ENCODE peak calls at places on chromosomes 2 and 18, in ten cellular contexts. One of them, this sample, is unnamed.

GRCh38 chr18:58231930-58232329 is 187.9 kb downstream of the NEDD4L start:
- DNase-seq in astrocyte of the cerebellum: no peak
- DNase-seq in cardiac fibroblast: no peak
- DNase-seq in BE2C: no peak
- DNase-seq in astrocyte of the spinal cord: no peak
- DNase-seq in fibroblast of the aortic adventitia: no peak
- DNase-seq in fibroblast of lung: no peak
- DNase-seq in adrenal gland: no peak
- DNase-seq in foreskin fibroblast: no peak
- DNase-seq in aorta: no peak
- DNase-seq in this sample: peak; percentile 17

GRCh38 chr2:150486539-150487484 is 655 bp downstream of the RND3 start:
- DNase-seq in astrocyte of the spinal cord: peak; percentile 68
- DNase-seq in adrenal gland: peak; percentile 46
- DNase-seq in astrocyte of the cerebellum: no peak
- DNase-seq in fibroblast of the aortic adventitia: peak; percentile 68
- DNase-seq in BE2C: peak; percentile 51
- DNase-seq in aorta: peak; percentile 56
- DNase-seq in cardiac fibroblast: peak; percentile 63
- DNase-seq in foreskin fibroblast: no peak
- DNase-seq in fibroblast of lung: peak; percentile 65
- DNase-seq in this sample: peak; percentile 38

GRCh38 chr2:218161639-218162038 is 5.1 kb downstream of the CXCR1 start:
- DNase-seq in fibroblast of the aortic adventitia: no peak
- DNase-seq in astrocyte of the cerebellum: no peak
- DNase-seq in astrocyte of the spinal cord: no peak
- DNase-seq in fibroblast of lung: no peak
- DNase-seq in aorta: no peak
- DNase-seq in cardiac fibroblast: no peak
- DNase-seq in foreskin fibroblast: no peak
- DNase-seq in BE2C: no peak
- DNase-seq in adrenal gland: no peak
- DNase-seq in this sample: no peak

GRCh38 chr18:74497308-74497640 is 1.1 kb downstream of the CNDP2 start:
- DNase-seq in fibroblast of lung: no peak
- DNase-seq in fibroblast of the aortic adventitia: no peak
- DNase-seq in astrocyte of the spinal cord: no peak
- DNase-seq in adrenal gland: no peak
- DNase-seq in BE2C: no peak
- DNase-seq in aorta: no peak
- DNase-seq in astrocyte of the cerebellum: no peak
- DNase-seq in foreskin fibroblast: no peak
- DNase-seq in cardiac fibroblast: no peak
- DNase-seq in this sample: no peak

GRCh38 chr2:207289295-207290018 is 123.7 kb upstream of the KLF7 start:
- DNase-seq in astrocyte of the cerebellum: no peak
- DNase-seq in astrocyte of the spinal cord: no peak
- DNase-seq in cardiac fibroblast: peak; percentile 39
- DNase-seq in aorta: no peak
- DNase-seq in foreskin fibroblast: no peak
- DNase-seq in adrenal gland: no peak
- DNase-seq in BE2C: no peak
- DNase-seq in fibroblast of the aortic adventitia: peak; percentile 46
- DNase-seq in fibroblast of lung: no peak
- DNase-seq in this sample: no peak

GRCh38 chr2:109172556-109173105 is 43.6 kb downstream of the SH3RF3 start:
- DNase-seq in fibroblast of lung: peak; percentile 36
- DNase-seq in foreskin fibroblast: no peak
- DNase-seq in cardiac fibroblast: no peak
- DNase-seq in astrocyte of the spinal cord: no peak
- DNase-seq in BE2C: no peak
- DNase-seq in astrocyte of the cerebellum: no peak
- DNase-seq in adrenal gland: no peak
- DNase-seq in aorta: no peak
- DNase-seq in fibroblast of the aortic adventitia: no peak
- DNase-seq in this sample: no peak

GRCh38 chr2:26483957-26484565 is 6.1 kb upstream of the OTOF start:
- DNase-seq in fibroblast of the aortic adventitia: peak; percentile 28
- DNase-seq in cardiac fibroblast: peak; percentile 65
- DNase-seq in astrocyte of the cerebellum: no peak
- DNase-seq in foreskin fibroblast: no peak
- DNase-seq in astrocyte of the spinal cord: no peak
- DNase-seq in fibroblast of lung: peak; percentile 42
- DNase-seq in aorta: no peak
- DNase-seq in adrenal gland: peak; percentile 84
- DNase-seq in BE2C: no peak
- DNase-seq in this sample: no peak

GRCh38 chr2:52210161-52210560 is 1178.2 kb upstream of the NRXN1 start:
- DNase-seq in astrocyte of the spinal cord: no peak
- DNase-seq in fibroblast of the aortic adventitia: no peak
- DNase-seq in adrenal gland: no peak
- DNase-seq in aorta: no peak
- DNase-seq in foreskin fibroblast: no peak
- DNase-seq in astrocyte of the cerebellum: peak; percentile 2
- DNase-seq in fibroblast of lung: no peak
- DNase-seq in BE2C: no peak
- DNase-seq in cardiac fibroblast: no peak
- DNase-seq in this sample: no peak

GRCh38 chr2:209425082-209426071 is 1.5 kb downstream of the MAP2 start:
- DNase-seq in astrocyte of the spinal cord: peak; percentile 66
- DNase-seq in aorta: peak; percentile 38
- DNase-seq in adrenal gland: peak; percentile 16
- DNase-seq in astrocyte of the cerebellum: peak; percentile 49
- DNase-seq in cardiac fibroblast: peak; percentile 72
- DNase-seq in fibroblast of lung: peak; percentile 59
- DNase-seq in BE2C: peak; percentile 34
- DNase-seq in foreskin fibroblast: no peak
- DNase-seq in fibroblast of the aortic adventitia: peak; percentile 76
- DNase-seq in this sample: peak; percentile 33

GRCh38 chr2:6831229-6831628 is 34.5 kb downstream of the CMPK2 start:
- DNase-seq in astrocyte of the cerebellum: no peak
- DNase-seq in cardiac fibroblast: no peak
- DNase-seq in aorta: no peak
- DNase-seq in BE2C: no peak
- DNase-seq in adrenal gland: no peak
- DNase-seq in fibroblast of the aortic adventitia: no peak
- DNase-seq in fibroblast of lung: no peak
- DNase-seq in foreskin fibroblast: no peak
- DNase-seq in astrocyte of the spinal cord: no peak
- DNase-seq in this sample: no peak

GRCh38 chr2:74529357-74530238 is at the start of the genes AUP1 and HTRA2:
- DNase-seq in fibroblast of lung: peak; percentile 99
- DNase-seq in astrocyte of the spinal cord: peak; percentile 100
- DNase-seq in foreskin fibroblast: peak; percentile 100
- DNase-seq in cardiac fibroblast: peak; percentile 99
- DNase-seq in fibroblast of the aortic adventitia: peak; percentile 99
- DNase-seq in astrocyte of the cerebellum: peak; percentile 99
- DNase-seq in adrenal gland: peak; percentile 99
- DNase-seq in aorta: peak; percentile 100
- DNase-seq in BE2C: peak; percentile 94
- DNase-seq in this sample: peak; percentile 96

GRCh38 chr18:3458952-3459853 is 9.2 kb downstream of the TGIF1 start:
- DNase-seq in fibroblast of the aortic adventitia: peak; percentile 81
- DNase-seq in foreskin fibroblast: no peak
- DNase-seq in astrocyte of the spinal cord: peak; percentile 82
- DNase-seq in BE2C: no peak
- DNase-seq in cardiac fibroblast: peak; percentile 58
- DNase-seq in aorta: no peak
- DNase-seq in adrenal gland: no peak
- DNase-seq in astrocyte of the cerebellum: no peak
- DNase-seq in fibroblast of lung: peak; percentile 61
- DNase-seq in this sample: no peak

GRCh38 chr18:3458378-3458777 is 8.4 kb downstream of the TGIF1 start:
- DNase-seq in astrocyte of the cerebellum: no peak
- DNase-seq in foreskin fibroblast: no peak
- DNase-seq in fibroblast of the aortic adventitia: peak; percentile 11
- DNase-seq in adrenal gland: no peak
- DNase-seq in BE2C: no peak
- DNase-seq in aorta: no peak
- DNase-seq in astrocyte of the spinal cord: peak; percentile 23
- DNase-seq in fibroblast of lung: no peak
- DNase-seq in cardiac fibroblast: no peak
- DNase-seq in this sample: no peak

GRCh38 chr18:3455938-3456685 is 6.1 kb downstream of the TGIF1 start:
- DNase-seq in fibroblast of lung: peak; percentile 52
- DNase-seq in adrenal gland: no peak
- DNase-seq in fibroblast of the aortic adventitia: peak; percentile 68
- DNase-seq in aorta: no peak
- DNase-seq in foreskin fibroblast: no peak
- DNase-seq in astrocyte of the cerebellum: no peak
- DNase-seq in cardiac fibroblast: peak; percentile 57
- DNase-seq in astrocyte of the spinal cord: peak; percentile 64
- DNase-seq in BE2C: no peak
- DNase-seq in this sample: no peak

GRCh38 chr18:3456686-3457069 is 6.7 kb downstream of the TGIF1 start:
- DNase-seq in cardiac fibroblast: no peak
- DNase-seq in adrenal gland: no peak
- DNase-seq in astrocyte of the spinal cord: peak; percentile 13
- DNase-seq in astrocyte of the cerebellum: no peak
- DNase-seq in aorta: no peak
- DNase-seq in foreskin fibroblast: no peak
- DNase-seq in fibroblast of the aortic adventitia: peak; percentile 4
- DNase-seq in fibroblast of lung: no peak
- DNase-seq in BE2C: no peak
- DNase-seq in this sample: no peak

DNA sequence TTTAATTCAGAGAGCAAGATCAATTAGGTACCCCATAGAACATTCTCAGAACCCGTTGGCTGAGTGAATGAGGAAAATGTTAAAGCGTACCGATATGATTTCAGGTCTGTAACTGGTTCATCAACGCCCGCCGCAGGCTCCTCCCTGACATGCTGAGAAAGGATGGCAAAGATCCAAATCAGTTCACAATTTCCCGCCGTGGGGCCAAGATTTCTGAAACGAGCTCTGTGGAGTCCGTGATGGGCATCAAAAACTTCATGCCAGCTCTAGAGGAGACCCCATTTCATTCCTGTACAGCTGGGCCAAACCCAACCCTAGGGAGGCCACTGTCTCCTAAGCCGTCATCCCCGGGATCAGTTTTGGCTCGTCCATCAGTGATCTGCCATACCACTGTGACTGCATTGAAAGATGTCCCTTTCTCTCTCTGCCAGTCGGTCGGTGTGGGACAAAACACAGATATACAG is 7.3 kb downstream of the TGIF1 start:
- DNase-seq in astrocyte of the spinal cord: no peak
- DNase-seq in adrenal gland: no peak
- DNase-seq in cardiac fibroblast: no peak
- DNase-seq in aorta: no peak
- DNase-seq in fibroblast of the aortic adventitia: no peak
- DNase-seq in astrocyte of the cerebellum: no peak
- DNase-seq in BE2C: no peak
- DNase-seq in foreskin fibroblast: no peak
- DNase-seq in fibroblast of lung: no peak
- DNase-seq in this sample: no peak
- H3K4me3 ChIP-seq in astrocyte of the spinal cord: no peak overlapping the region
- H3K4me3 ChIP-seq in adrenal gland: no peak overlapping the region
- H3K4me3 ChIP-seq in cardiac fibroblast: no peak overlapping the region
- H3K4me3 ChIP-seq in aorta: no peak overlapping the region
- H3K4me3 ChIP-seq in fibroblast of the aortic adventitia: no peak overlapping the region
- H3K4me3 ChIP-seq in astrocyte of the cerebellum: no peak overlapping the region
- H3K4me3 ChIP-seq in BE2C: no peak overlapping the region
- H3K4me3 ChIP-seq in foreskin fibroblast: no peak overlapping the region
- H3K4me3 ChIP-seq in fibroblast of lung: no peak overlapping the region
- H3K4me3 ChIP-seq in this sample: no peak overlapping the region

DNA sequence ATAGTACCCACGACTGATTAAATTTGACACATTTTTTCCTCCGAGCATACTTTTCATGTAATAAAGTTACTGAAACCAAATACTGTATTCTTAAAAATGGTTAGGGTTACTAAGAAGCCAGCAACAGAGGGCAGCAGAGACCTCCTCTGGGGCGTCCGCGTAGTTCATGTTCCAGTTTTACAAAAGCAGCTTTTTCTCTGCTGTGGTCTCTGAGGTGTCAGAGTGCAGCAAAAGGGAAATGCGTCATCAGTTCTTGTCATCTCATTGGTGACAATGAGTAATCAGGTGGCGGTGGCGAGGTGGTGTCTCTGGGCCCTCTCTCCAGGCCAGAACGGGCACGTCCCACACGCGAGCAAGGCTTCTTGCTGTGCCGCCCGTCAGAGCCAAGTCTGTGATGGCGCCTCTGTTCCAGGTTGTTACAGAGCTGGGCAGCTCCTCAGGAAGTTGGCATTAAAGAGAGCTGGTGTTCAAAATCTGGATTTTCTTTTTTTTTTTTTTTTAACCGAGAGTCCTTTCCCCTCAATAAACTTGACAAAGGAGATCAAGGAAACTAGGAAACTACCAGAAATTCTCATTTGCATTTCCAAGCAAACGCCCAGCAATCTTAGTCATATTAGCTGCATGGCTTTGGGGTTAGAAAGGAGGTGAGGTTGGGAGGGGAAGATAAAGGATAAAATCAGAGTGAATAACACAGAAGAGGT is 98.6 kb upstream of the BZW1 start:
- DNase-seq in BE2C: peak; percentile 77
- DNase-seq in adrenal gland: peak; percentile 95
- DNase-seq in fibroblast of lung: peak; percentile 96
- DNase-seq in cardiac fibroblast: peak; percentile 94
- DNase-seq in aorta: peak; percentile 95
- DNase-seq in astrocyte of the spinal cord: peak; percentile 95
- DNase-seq in foreskin fibroblast: peak; percentile 95
- DNase-seq in astrocyte of the cerebellum: peak; percentile 84
- DNase-seq in fibroblast of the aortic adventitia: peak; percentile 93
- DNase-seq in this sample: peak; percentile 98
- H3K4me3 ChIP-seq in BE2C: peak overlapping the region; percentile 46
- H3K4me3 ChIP-seq in adrenal gland: peak overlapping the region; percentile 48
- H3K4me3 ChIP-seq in fibroblast of lung: peak overlapping the region; percentile 18
- H3K4me3 ChIP-seq in cardiac fibroblast: peak overlapping the region; percentile 33
- H3K4me3 ChIP-seq in aorta: peak overlapping the region; percentile 63
- H3K4me3 ChIP-seq in astrocyte of the spinal cord: peak overlapping the region; percentile 26
- H3K4me3 ChIP-seq in foreskin fibroblast: peak overlapping the region; percentile 57
- H3K4me3 ChIP-seq in astrocyte of the cerebellum: peak overlapping the region; percentile 24
- H3K4me3 ChIP-seq in fibroblast of the aortic adventitia: peak overlapping the region; percentile 54
- H3K4me3 ChIP-seq in this sample: peak overlapping the region; percentile 29

GRCh38 chr18:36315736-36316135 is 18.2 kb downstream of the FHOD3 start:
- DNase-seq in cardiac fibroblast: peak; percentile 26
- DNase-seq in fibroblast of the aortic adventitia: peak; percentile 46
- DNase-seq in astrocyte of the spinal cord: peak; percentile 63
- DNase-seq in fibroblast of lung: no peak
- DNase-seq in foreskin fibroblast: no peak
- DNase-seq in aorta: no peak
- DNase-seq in astrocyte of the cerebellum: no peak
- DNase-seq in adrenal gland: peak; percentile 70
- DNase-seq in BE2C: no peak
- DNase-seq in this sample: no peak
- H3K4me3 ChIP-seq in cardiac fibroblast: no peak overlapping the region
- H3K4me3 ChIP-seq in fibroblast of the aortic adventitia: no peak overlapping the region
- H3K4me3 ChIP-seq in astrocyte of the spinal cord: no peak overlapping the region
- H3K4me3 ChIP-seq in fibroblast of lung: no peak overlapping the region
- H3K4me3 ChIP-seq in foreskin fibroblast: no peak overlapping the region
- H3K4me3 ChIP-seq in aorta: no peak overlapping the region
- H3K4me3 ChIP-seq in astrocyte of the cerebellum: no peak overlapping the region
- H3K4me3 ChIP-seq in adrenal gland: no peak overlapping the region
- H3K4me3 ChIP-seq in BE2C: no peak overlapping the region
- H3K4me3 ChIP-seq in this sample: no peak overlapping the region

DNA sequence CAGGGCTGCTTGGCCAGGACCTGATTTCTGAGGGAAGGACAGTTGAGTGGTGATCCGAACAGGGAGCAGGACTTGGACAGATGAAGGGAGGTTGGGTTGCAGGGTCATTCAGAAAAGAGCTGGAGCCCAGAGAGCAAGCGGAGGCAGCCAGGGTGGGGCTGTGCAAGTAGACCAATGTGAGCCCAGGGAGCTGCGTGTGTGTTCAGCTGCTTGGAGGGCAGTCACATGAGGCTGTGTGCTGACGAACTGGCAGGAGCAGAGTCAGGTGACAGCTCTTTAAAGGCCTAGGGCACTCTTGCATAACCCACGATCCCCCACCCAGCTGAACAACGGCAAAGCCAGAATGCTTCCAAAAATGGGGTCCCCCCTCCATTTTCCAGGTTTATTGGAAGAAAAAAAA is 4.6 kb upstream of the MLPH start:
- DNase-seq in aorta: peak; percentile 81
- DNase-seq in fibroblast of lung: peak; percentile 90
- DNase-seq in fibroblast of the aortic adventitia: peak; percentile 90
- DNase-seq in astrocyte of the spinal cord: peak; percentile 26
- DNase-seq in astrocyte of the cerebellum: no peak
- DNase-seq in BE2C: peak; percentile 58
- DNase-seq in foreskin fibroblast: no peak
- DNase-seq in adrenal gland: peak; percentile 39
- DNase-seq in cardiac fibroblast: peak; percentile 68
- DNase-seq in this sample: peak; percentile 29
- H3K4me3 ChIP-seq in aorta: no peak overlapping the region
- H3K4me3 ChIP-seq in fibroblast of lung: no peak overlapping the region
- H3K4me3 ChIP-seq in fibroblast of the aortic adventitia: no peak overlapping the region
- H3K4me3 ChIP-seq in astrocyte of the spinal cord: no peak overlapping the region
- H3K4me3 ChIP-seq in astrocyte of the cerebellum: no peak overlapping the region
- H3K4me3 ChIP-seq in BE2C: no peak overlapping the region
- H3K4me3 ChIP-seq in foreskin fibroblast: no peak overlapping the region
- H3K4me3 ChIP-seq in adrenal gland: no peak overlapping the region
- H3K4me3 ChIP-seq in cardiac fibroblast: no peak overlapping the region
- H3K4me3 ChIP-seq in this sample: no peak overlapping the region

This sample was measured in trophoblast cell.